ENCODE peak calls at places on chromosomes 6 and 20, in eight cellular contexts. A, N, Z, L, B, E, H and C are unnamed samples.

GRCh38 chr20:63045991-63046390 is 39.2 kb upstream of the BHLHE23 start:
- DNase-seq in E (no peak), L (no peak), N (no peak), Z (no peak), H (no peak), B (no peak), A (no peak), C (no peak)

GRCh38 chr20:6231551-6231950 is 108.7 kb upstream of the FERMT1 start:
- DNase-seq in H (no peak), Z (no peak), B (no peak), E (peak; percentile 52), N (no peak), L (no peak), A (no peak), C (no peak)

GRCh38 chr20:884983-885952 is 30.9 kb downstream of the ANGPT4 start:
- DNase-seq in L (no peak), H (no peak), E (peak; percentile 50), N (no peak), B (peak; percentile 62), Z (peak; percentile 79), A (no peak), C (no peak)

GRCh38 chr6:70547313-70547712 is 19.4 kb upstream of the SDHAF4 start:
- DNase-seq in L (no peak), N (no peak), B (no peak), A (no peak), H (no peak), E (peak; percentile 44), Z (no peak), C (no peak)

GRCh38 chr6:20464041-20464440 is 62.4 kb downstream of the E2F3 start:
- DNase-seq in L (no peak), Z (no peak), E (no peak), B (no peak), H (no peak), A (no peak), N (no peak), C (no peak)

GRCh38 chr20:9978395-9979004 is 56.3 kb upstream of the ANKEF1 start:
- DNase-seq in E (peak; percentile 93), A (peak; percentile 25), N (peak; percentile 82), L (peak; percentile 6), H (no peak), B (peak; percentile 79), Z (peak; percentile 71), C (peak; percentile 47)

GRCh38 chr6:140478631-140479030 is 1104.2 kb upstream of the CITED2 start:
- DNase-seq in B (no peak), A (no peak), H (no peak), Z (no peak), L (no peak), E (no peak), N (no peak), C (no peak)

GRCh38 chr6:170205534-170206316 is 85.2 kb downstream of the DLL1 start:
- DNase-seq in B (no peak), Z (no peak), L (no peak), E (no peak), A (no peak), N (no peak), H (no peak), C (peak; percentile 14)

GRCh38 chr20:11716945-11717248 is 200.8 kb upstream of the BTBD3 start:
- DNase-seq in H (no peak), N (no peak), L (no peak), E (peak; percentile 1), B (no peak), A (no peak), Z (no peak), C (no peak)